ENCODE peak calls at places on chromosomes 3 and 15, in six cellular contexts. H is Calu3, D is cerebellar cortex, M is AG08395, N is NAMALWA, E is hepatic stellate cell. U is an unnamed sample.

GRCh38 chr3:187943677-187944390 is 198.6 kb upstream of the BCL6 start:
- DNase-seq in H (no peak), D (no peak), N (peak), E (no peak), M (peak), U (peak)

GRCh38 chr15:37109952-37110630 is 9.7 kb upstream of the MEIS2 start:
- DNase-seq in E (no peak), M (peak), D (peak), H (peak), N (no peak), U (no peak)

GRCh38 chr15:101127503-101128076 is 124.3 kb downstream of the CHSY1 start:
- DNase-seq in H (peak), N (peak), D (peak), E (peak), M (peak), U (peak)

GRCh38 chr15:70617076-70617910 is 146.1 kb downstream of the UACA start:
- DNase-seq in H (no peak), E (peak), M (peak), D (peak), N (no peak), U (peak)

GRCh38 chr3:38878650-38879049 is 62.6 kb upstream of the SCN10A start:
- DNase-seq in M (no peak), E (no peak), D (no peak), H (peak), N (no peak), U (no peak)

GRCh38 chr15:44593042-44593736 is 56.2 kb downstream of the EIF3J start:
- DNase-seq in H (no peak), N (peak), M (no peak), D (no peak), E (no peak), U (no peak)

GRCh38 chr15:90240856-90241255 is 6.8 kb downstream of the GDPGP1 start:
- DNase-seq in H (no peak), E (no peak), M (no peak), N (no peak), D (peak), U (no peak)

GRCh38 chr15:50330921-50331320 is 24.1 kb downstream of the GABPB1 start:
- DNase-seq in H (no peak), E (no peak), D (no peak), M (no peak), N (no peak), U (no peak)

GRCh38 chr3:141457624-141458236 is 29.1 kb upstream of the RASA2 start:
- DNase-seq in N (no peak), M (no peak), E (no peak), H (no peak), D (no peak), U (peak)

GRCh38 chr15:38217788-38218609 is 34.6 kb upstream of the SPRED1 start:
- DNase-seq in N (no peak), D (no peak), E (no peak), H (no peak), M (no peak), U (no peak)

GRCh38 chr3:119884161-119884557 is 102.3 kb downstream of the NR1I2 start:
- DNase-seq in M (no peak), H (no peak), E (no peak), D (no peak), N (no peak), U (no peak)

GRCh38 chr15:50778089-50778488 is 12.6 kb upstream of the SPPL2A start:
- DNase-seq in D (no peak), M (no peak), E (no peak), N (no peak), H (no peak), U (no peak)

GRCh38 chr3:188631291-188632010 is 477.5 kb downstream of the LPP start:
- DNase-seq in N (no peak), D (no peak), M (peak), H (no peak), E (peak), U (no peak)

GRCh38 chr15:88627463-88627862 is 6.3 kb downstream of the AEN start:
- DNase-seq in E (no peak), M (no peak), N (no peak), H (no peak), D (no peak), U (no peak)

GRCh38 chr3:8622873-8623725 is 21.5 kb downstream of the SSUH2 start:
- DNase-seq in N (peak), E (peak), H (peak), D (peak), M (peak), U (peak)

GRCh38 chr3:111359261-111360030 is 182.6 kb upstream of the CD96 start:
- DNase-seq in N (no peak), H (no peak), E (no peak), D (no peak), M (no peak), U (no peak)